ENCODE peak calls at places on chromosomes 16 and 17, in four cellular contexts. Z is nucleus accumbens; Q is activated CD4-positive, alpha-beta memory T cell treated with anti-CD3 and anti-CD28 coated beads, Interleukin-2, amount 10 ng/mL, durations not matched to agents 7 days and 5 days; K is iPS DF 6.9. A is an unnamed sample.

GRCh38 chr16:50680907-50681885 is at the start of gene SNX20:
- DNase-seq in Z (no peak), Q (peak; percentile 78), K (no peak), A (no peak)

GRCh38 chr16:31438414-31438813 is 4.2 kb downstream of the ZNF843 start:
- DNase-seq in Z (no peak), Q (no peak), K (no peak), A (no peak)

GRCh38 chr17:3794890-3795757 is 5.9 kb downstream of the ITGAE start:
- DNase-seq in Z (no peak), Q (peak; percentile 48), K (no peak), A (no peak)

GRCh38 chr17:63364387-63364786 is 81.7 kb downstream of the CYB561 start:
- DNase-seq in Z (no peak), Q (no peak), K (no peak), A (no peak)

GRCh38 chr16:50208460-50208931 is 55.4 kb downstream of the TENT4B start:
- DNase-seq in Z (no peak), Q (no peak), K (no peak), A (peak; percentile 10)

GRCh38 chr17:47717261-47717697 is 15.8 kb upstream of the TBX21 start:
- DNase-seq in Z (no peak), Q (peak; percentile 46), K (no peak), A (no peak)

GRCh38 chr16:88920618-88921602 is 54.5 kb upstream of the PABPN1L start:
- DNase-seq in Z (no peak), Q (no peak), K (no peak), A (peak; percentile 16)

GRCh38 chr17:47368262-47368661 is 44.5 kb downstream of the EFCAB13 start:
- DNase-seq in Z (no peak), Q (no peak), K (no peak), A (no peak)

GRCh38 chr17:18144261-18144660 is 35.7 kb downstream of the MYO15A start:
- DNase-seq in Z (no peak), Q (no peak), K (no peak), A (no peak)

GRCh38 chr16:55476625-55477533 is 2.1 kb upstream of the MMP2 start:
- DNase-seq in Z (no peak), Q (no peak), K (no peak), A (no peak)

GRCh38 chr16:31074814-31075183 is 577 bp downstream of the ZNF646 start:
- DNase-seq in Z (no peak), Q (no peak), K (no peak), A (no peak)

GRCh38 chr17:80605326-80606066 is 60.9 kb downstream of the RPTOR start:
- DNase-seq in Z (no peak), Q (peak; percentile 66), K (no peak), A (no peak)

GRCh38 chr17:60170835-60171752 is 21.3 kb downstream of the CA4 start:
- DNase-seq in Z (peak; percentile 11), Q (no peak), K (no peak), A (no peak)

GRCh38 chr16:17194190-17194780 is 276.5 kb downstream of the XYLT1 start:
- DNase-seq in Z (no peak), Q (peak; percentile 59), K (peak; percentile 72), A (no peak)

GRCh38 chr17:80990921-80991644 is 558 bp upstream of the CHMP6 start:
- DNase-seq in Z (no peak), Q (no peak), K (no peak), A (no peak)

GRCh38 chr17:48483471-48484131 is 47.2 kb downstream of the HOXB1 start:
- DNase-seq in Z (no peak), Q (peak; percentile 54), K (no peak), A (peak; percentile 82)

GRCh38 chr17:56471661-56472060 is 121.8 kb upstream of the NOG start:
- DNase-seq in Z (no peak), Q (no peak), K (no peak), A (no peak)

GRCh38 chr16:11094075-11094593 is 149.8 kb downstream of the CLEC16A start:
- DNase-seq in Z (no peak), Q (peak; percentile 72), K (no peak), A (no peak)

GRCh38 chr17:68175905-68176304 is 71.9 kb upstream of the AMZ2 start:
- DNase-seq in Z (no peak), Q (no peak), K (no peak), A (no peak)

GRCh38 chr16:49158029-49158642 is 123.5 kb downstream of the CBLN1 start:
- DNase-seq in Z (no peak), Q (peak; percentile 17), K (peak; percentile 67), A (no peak)

GRCh38 chr17:64480951-64481350 is 15.9 kb downstream of the POLG2 start:
- DNase-seq in Z (no peak), Q (no peak), K (no peak), A (no peak)

GRCh38 chr16:16006650-16007049 is 57.2 kb downstream of the ABCC1 start:
- DNase-seq in Z (no peak), Q (no peak), K (no peak), A (no peak)

GRCh38 chr16:22787456-22788189 is 26.3 kb upstream of the HS3ST2 start:
- DNase-seq in Z (no peak), Q (no peak), K (no peak), A (peak; percentile 88)

GRCh38 chr16:29154676-29155121 is 169.8 kb downstream of the LAT start:
- DNase-seq in Z (no peak), Q (no peak), K (no peak), A (no peak)

GRCh38 chr16:7103056-7103455 is 229.6 kb upstream of the RBFOX1 start:
- DNase-seq in Z (no peak), Q (no peak), K (no peak), A (no peak)

GRCh38 chr17:48031966-48032365 is 5.6 kb downstream of the COPZ2 start:
- DNase-seq in Z (no peak), Q (no peak), K (no peak), A (no peak)

GRCh38 chr17:1076982-1077302 is 80.0 kb downstream of the TIMM22 start:
- DNase-seq in Z (no peak), Q (no peak), K (no peak), A (no peak)

GRCh38 chr17:12592941-12593340 is 72.7 kb upstream of the MYOCD start:
- DNase-seq in Z (no peak), Q (no peak), K (no peak), A (no peak)

GRCh38 chr16:1596516-1596915 is 15.4 kb downstream of the IFT140 start:
- DNase-seq in Z (no peak), Q (no peak), K (no peak), A (no peak)

GRCh38 chr16:1991135-1991551 is 1.4 kb downstream of the SYNGR3 start:
- DNase-seq in Z (no peak), Q (peak; percentile 67), K (no peak), A (no peak)

GRCh38 chr16:610513-611381 is 20.0 kb upstream of the WFIKKN1 start:
- DNase-seq in Z (peak; percentile 52), Q (peak; percentile 47), K (no peak), A (no peak)

GRCh38 chr17:77959926-77960521 is 1.5 kb downstream of the TNRC6C start:
- DNase-seq in Z (peak; percentile 58), Q (no peak), K (no peak), A (no peak)

GRCh38 chr17:3870871-3871306 is 22.0 kb downstream of the CAMKK1 start:
- DNase-seq in Z (no peak), Q (no peak), K (no peak), A (no peak)

GRCh38 chr16:82621796-82622195 is 5.0 kb upstream of the CDH13 start:
- DNase-seq in Z (no peak), Q (no peak), K (no peak), A (no peak)

GRCh38 chr17:43200127-43200526 is 11.5 kb upstream of the TMEM106A start:
- DNase-seq in Z (no peak), Q (no peak), K (no peak), A (no peak)

GRCh38 chr17:51000835-51001638 is 119.6 kb downstream of the SPAG9 start:
- DNase-seq in Z (no peak), Q (no peak), K (peak; percentile 13), A (peak; percentile 60)

GRCh38 chr16:51175081-51175480 is 24.0 kb upstream of the SALL1 start:
- DNase-seq in Z (no peak), Q (no peak), K (no peak), A (no peak)

GRCh38 chr16:50692999-50693781 is at the start of gene NOD2:
- DNase-seq in Z (no peak), Q (peak; percentile 56), K (no peak), A (no peak)

GRCh38 chr16:25270577-25270976 is 12.9 kb upstream of the ZKSCAN2 start:
- DNase-seq in Z (no peak), Q (no peak), K (no peak), A (no peak)

GRCh38 chr17:80886641-80887573 is 104.7 kb upstream of the CHMP6 start:
- DNase-seq in Z (no peak), Q (no peak), K (no peak), A (no peak)

A was measured in AG09309.